ENCODE peak calls at places on chromosomes 13 and 19, in five cellular contexts. Y is lower leg skin, I is heart left ventricle, L is ovary, A is thyroid gland. W is an unnamed sample.

GRCh38 chr13:72970956-72971355 is 87.8 kb upstream of the KLF5 start:
- DNase-seq in Y (no peak), I (no peak), L (no peak), A (no peak), W (no peak)

GRCh38 chr13:50106559-50106958 is 91.3 kb downstream of the KCNRG start:
- DNase-seq in Y (no peak), I (no peak), L (no peak), A (no peak), W (no peak)

GRCh38 chr19:31332096-31332495 is 17.1 kb downstream of the TSHZ3 start:
- DNase-seq in Y (no peak), I (no peak), L (no peak), A (no peak), W (no peak)

GRCh38 chr19:32471095-32471494 is 65.5 kb downstream of the DPY19L3 start:
- DNase-seq in Y (no peak), I (peak), L (no peak), A (peak), W (no peak)

GRCh38 chr13:36242761-36243160 is 28.4 kb upstream of the SOHLH2 start:
- DNase-seq in Y (no peak), I (no peak), L (no peak), A (no peak), W (no peak)

GRCh38 chr13:96034662-96035061 is 18.5 kb downstream of the UGGT2 start:
- DNase-seq in Y (no peak), I (no peak), L (no peak), A (no peak), W (peak)

GRCh38 chr13:75220238-75220542 is 261.8 kb downstream of the TBC1D4 start:
- DNase-seq in Y (no peak), I (no peak), L (no peak), A (no peak), W (no peak)

GRCh38 chr19:52190679-52191293 is 934 bp downstream of the PPP2R1A start:
- DNase-seq in Y (peak), I (peak), L (peak), A (peak), W (peak)

GRCh38 chr13:113874579-113875428 is 10.9 kb upstream of the GAS6 start:
- DNase-seq in Y (no peak), I (no peak), L (no peak), A (no peak), W (no peak)

GRCh38 chr19:2533686-2534085 is 57.8 kb downstream of the GADD45B start:
- DNase-seq in Y (no peak), I (no peak), L (no peak), A (no peak), W (no peak)

GRCh38 chr13:51241720-51242119 is 19.5 kb downstream of the FAM124A start:
- DNase-seq in Y (no peak), I (no peak), L (no peak), A (no peak), W (no peak)

GRCh38 chr19:4376991-4377781 is 23.2 kb downstream of the SH3GL1 start:
- DNase-seq in Y (no peak), I (no peak), L (no peak), A (no peak), W (peak)

GRCh38 chr13:100657881-100658315 is 16.7 kb downstream of the TMTC4 start:
- DNase-seq in Y (no peak), I (no peak), L (no peak), A (no peak), W (no peak)

GRCh38 chr19:58434217-58434616 is 5.7 kb downstream of the ZNF132 start:
- DNase-seq in Y (no peak), I (no peak), L (no peak), A (no peak), W (no peak)

GRCh38 chr19:58440556-58440955 is 603 bp upstream of the ZNF132 start:
- DNase-seq in Y (no peak), I (no peak), L (peak), A (no peak), W (no peak)

DNA sequence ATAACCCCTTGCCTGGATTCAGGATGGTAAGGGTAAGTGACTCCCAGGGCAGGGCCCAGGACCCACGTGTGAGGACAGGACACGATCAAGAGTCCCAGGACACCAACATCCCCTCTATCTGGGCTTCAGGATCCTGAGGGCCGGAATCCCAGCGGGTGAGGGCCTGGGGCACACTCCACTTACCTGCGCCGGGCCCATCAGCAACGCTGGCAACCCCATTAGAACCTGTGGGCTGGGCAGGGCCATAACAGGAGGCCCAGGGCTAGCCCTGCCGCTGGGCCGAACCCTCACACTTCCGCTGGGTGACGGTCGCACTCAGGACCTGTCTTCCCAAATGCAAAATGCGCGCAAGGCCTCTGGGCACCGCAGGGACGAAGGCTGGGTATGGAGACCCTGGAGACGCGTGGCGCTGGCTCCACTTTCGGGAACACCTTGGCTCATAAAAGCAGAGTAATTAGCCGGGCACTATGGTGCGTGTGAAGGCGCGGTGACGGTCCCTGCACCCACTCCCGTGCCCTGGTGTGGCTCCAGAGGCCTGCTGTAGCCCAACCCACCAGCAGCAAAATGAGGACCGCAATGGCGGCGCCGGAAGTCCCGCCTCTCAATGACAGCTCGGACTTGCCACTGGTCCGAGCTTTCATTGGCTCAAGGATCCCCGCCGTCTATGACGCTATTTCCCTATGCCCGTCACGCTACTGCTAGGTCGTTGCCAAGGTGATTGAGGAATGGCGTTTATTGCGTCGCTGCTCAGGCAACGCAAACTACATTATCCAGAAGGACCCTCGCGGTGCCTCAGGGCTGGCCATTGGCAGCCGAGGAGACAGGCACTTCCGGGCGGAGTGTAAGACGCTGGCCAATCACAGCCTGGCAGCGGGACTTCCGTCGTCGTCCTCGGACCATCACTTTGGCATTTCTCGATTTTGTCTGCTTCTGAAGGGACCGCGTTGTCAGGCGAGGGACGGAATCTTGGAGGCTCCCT is at the start of gene ZNF132:
- DNase-seq in Y (peak), I (peak), L (peak), A (peak), W (peak)
- TF ChIP-seq POLR2A in Y (no peak), I (peak), L (peak), A (peak), W (peak)

GRCh38 chr19:29663861-29664752 is 1.2 kb upstream of the PLEKHF1 start:
- DNase-seq in Y (no peak), I (no peak), L (no peak), A (no peak), W (no peak)

GRCh38 chr19:29664753-29665214 is 477 bp upstream of the PLEKHF1 start:
- DNase-seq in Y (no peak), I (no peak), L (no peak), A (no peak), W (no peak)

GRCh38 chr19:29665826-29666633 is 769 bp downstream of the PLEKHF1 start:
- DNase-seq in Y (no peak), I (peak), L (peak), A (peak), W (peak)

GRCh38 chr19:29666634-29667389 is 1.6 kb downstream of the PLEKHF1 start:
- DNase-seq in Y (peak), I (peak), L (peak), A (peak), W (peak)

DNA sequence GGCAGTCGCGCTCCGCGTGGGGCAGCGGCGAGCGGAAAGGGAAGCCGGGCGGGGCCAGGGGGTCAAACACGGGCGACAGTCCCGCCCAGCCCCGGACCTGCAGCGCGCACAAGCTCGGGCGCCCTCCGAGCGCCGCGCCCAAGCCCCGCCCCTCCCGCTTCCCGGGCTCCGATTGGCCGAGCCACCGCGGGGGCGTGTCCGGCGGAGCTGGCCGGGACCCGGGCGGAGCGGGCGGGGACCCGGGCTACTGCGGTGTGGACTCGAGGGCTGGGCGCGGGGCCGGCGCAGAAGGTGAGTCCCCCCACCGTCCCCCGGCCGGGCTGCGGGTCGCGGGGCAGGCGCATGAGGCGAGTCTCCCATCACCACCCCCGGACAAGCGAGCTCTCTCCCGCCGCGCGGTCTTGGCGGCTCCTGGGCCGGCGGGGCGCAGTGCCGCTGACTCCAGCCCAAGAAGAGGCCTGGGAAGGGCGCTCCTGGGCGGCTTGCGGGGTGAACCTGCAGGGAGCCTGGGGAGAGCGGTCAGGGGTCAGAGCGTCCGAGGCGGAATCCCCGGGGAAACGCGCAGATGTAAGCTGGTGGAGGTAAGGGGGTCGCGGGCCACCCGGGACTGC is at the start of gene PLEKHF1:
- DNase-seq in Y (peak), I (peak), L (peak), A (peak), W (peak)
- TF ChIP-seq CTCF in Y (no peak), I (peak), L (no peak), A (no peak), W (no peak)

DNA sequence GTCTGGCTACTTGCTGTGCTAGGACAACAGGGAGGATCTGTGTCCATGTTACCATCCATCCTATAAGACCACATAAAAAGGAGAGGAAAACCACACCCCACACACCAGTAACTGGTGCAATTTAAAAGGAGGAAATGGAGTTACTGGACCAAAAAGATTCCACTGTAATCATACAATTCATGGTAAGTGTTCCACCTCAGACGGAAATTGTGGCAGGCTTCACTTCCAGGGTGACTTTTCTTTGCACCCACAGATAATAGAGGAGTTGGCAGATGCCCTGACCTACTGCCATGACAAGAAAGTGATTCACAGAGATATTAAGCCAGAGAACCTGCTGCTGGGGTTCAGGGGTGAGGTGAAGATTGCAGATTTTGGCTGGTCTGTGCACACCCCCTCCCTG is 2.4 kb downstream of the AURKC start:
- DNase-seq in Y (no peak), I (no peak), L (no peak), A (no peak), W (no peak)
- TF ChIP-seq POLR2A in Y (no peak), I (no peak), L (no peak), A (no peak), W (no peak)

GRCh38 chr13:70623260-70623659 is 515.0 kb upstream of the KLHL1 start:
- DNase-seq in Y (no peak), I (no peak), L (no peak), A (no peak), W (no peak)
- TF ChIP-seq CTCF in Y (no peak), I (peak), L (no peak), A (no peak), W (peak)

DNA sequence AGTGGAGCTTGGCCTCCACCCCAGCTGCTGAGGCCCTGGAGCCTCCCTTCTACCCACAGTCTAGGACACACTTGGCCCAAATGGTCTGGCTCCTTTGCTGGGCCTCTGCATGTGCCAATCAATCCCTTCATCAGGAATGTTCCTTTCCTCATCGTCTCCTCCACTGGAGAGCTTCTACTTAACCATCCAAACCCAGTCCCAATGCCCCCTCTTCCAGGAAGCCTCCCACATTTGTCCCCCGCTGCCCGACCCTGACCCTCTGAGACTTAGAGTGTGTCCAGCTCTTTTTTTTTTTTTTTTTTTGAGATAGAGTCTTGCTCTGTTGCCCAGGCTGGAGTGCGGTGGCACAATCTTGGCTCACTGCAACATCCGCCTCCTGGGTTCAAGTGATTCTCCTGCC is 2.5 kb downstream of the DUS3L start:
- DNase-seq in Y (no peak), I (no peak), L (no peak), A (no peak), W (no peak)
- TF ChIP-seq POLR2A in Y (no peak), I (no peak), L (no peak), A (no peak), W (no peak)